ENCODE peak calls at places on chromosomes 1 and 21, in five cellular contexts. One of them, this sample, is unnamed.
A peak's percentile ranks its signal among the peaks of the same experiment; 100 is the strongest.

GRCh38 chr1:110203021-110203661 is 7.0 kb upstream of the KCNC4 start:
- DNase-seq in DND-41: peak; percentile 79
- DNase-seq in fibroblast of lung: peak; percentile 71
- DNase-seq in H1: peak; percentile 81
- DNase-seq in mesendoderm: peak; percentile 75
- DNase-seq in this sample: peak; percentile 24

GRCh38 chr1:207397525-207397926 is 56.6 kb upstream of the CR2 start:
- DNase-seq in DND-41: no peak
- DNase-seq in fibroblast of lung: no peak
- DNase-seq in H1: no peak
- DNase-seq in mesendoderm: peak; percentile 38
- DNase-seq in this sample: no peak

GRCh38 chr1:35857830-35858229 is 25.2 kb upstream of the AGO1 start:
- DNase-seq in DND-41: no peak
- DNase-seq in fibroblast of lung: peak; percentile 44
- DNase-seq in H1: no peak
- DNase-seq in mesendoderm: peak; percentile 47
- DNase-seq in this sample: peak; percentile 28

GRCh38 chr1:17549384-17549783 is 9.9 kb downstream of the ARHGEF10L start:
- DNase-seq in DND-41: no peak
- DNase-seq in fibroblast of lung: no peak
- DNase-seq in H1: no peak
- DNase-seq in mesendoderm: peak; percentile 62
- DNase-seq in this sample: no peak

GRCh38 chr21:32140212-32141008 is 138.4 kb downstream of the MIS18A start:
- DNase-seq in DND-41: no peak
- DNase-seq in fibroblast of lung: no peak
- DNase-seq in H1: peak; percentile 6
- DNase-seq in mesendoderm: no peak
- DNase-seq in this sample: no peak

GRCh38 chr1:227734546-227734857 is 600 bp downstream of the JMJD4 start:
- DNase-seq in DND-41: no peak
- DNase-seq in fibroblast of lung: no peak
- DNase-seq in H1: no peak
- DNase-seq in mesendoderm: peak; percentile 15
- DNase-seq in this sample: peak; percentile 35

GRCh38 chr1:64469977-64470669 is at the start of gene CACHD1:
- DNase-seq in DND-41: no peak
- DNase-seq in fibroblast of lung: peak; percentile 79
- DNase-seq in H1: peak; percentile 85
- DNase-seq in mesendoderm: peak; percentile 89
- DNase-seq in this sample: peak; percentile 86

GRCh38 chr1:197440730-197441129 is 172.7 kb downstream of the CRB1 start:
- DNase-seq in DND-41: no peak
- DNase-seq in fibroblast of lung: no peak
- DNase-seq in H1: no peak
- DNase-seq in mesendoderm: no peak
- DNase-seq in this sample: no peak

GRCh38 chr1:151990058-151990855 is 3.4 kb downstream of the S100A10 start:
- DNase-seq in DND-41: no peak
- DNase-seq in fibroblast of lung: no peak
- DNase-seq in H1: no peak
- DNase-seq in mesendoderm: no peak
- DNase-seq in this sample: no peak

GRCh38 chr1:227792216-227793078 is 23.0 kb upstream of the PRSS38 start:
- DNase-seq in DND-41: no peak
- DNase-seq in fibroblast of lung: no peak
- DNase-seq in H1: peak; percentile 50
- DNase-seq in mesendoderm: peak; percentile 15
- DNase-seq in this sample: no peak

GRCh38 chr1:47684964-47685762 is 247.3 kb downstream of the FOXD2 start:
- DNase-seq in DND-41: no peak
- DNase-seq in fibroblast of lung: no peak
- DNase-seq in H1: peak; percentile 33
- DNase-seq in mesendoderm: no peak
- DNase-seq in this sample: no peak

GRCh38 chr1:234936631-234937389 is 191.8 kb downstream of the TOMM20 start:
- DNase-seq in DND-41: no peak
- DNase-seq in fibroblast of lung: no peak
- DNase-seq in H1: no peak
- DNase-seq in mesendoderm: no peak
- DNase-seq in this sample: no peak

GRCh38 chr1:114274621-114275317 is 121.1 kb upstream of the SYT6 start:
- DNase-seq in DND-41: no peak
- DNase-seq in fibroblast of lung: no peak
- DNase-seq in H1: no peak
- DNase-seq in mesendoderm: no peak
- DNase-seq in this sample: no peak

GRCh38 chr1:162159515-162159914 is 90.0 kb downstream of the NOS1AP start:
- DNase-seq in DND-41: no peak
- DNase-seq in fibroblast of lung: no peak
- DNase-seq in H1: no peak
- DNase-seq in mesendoderm: no peak
- DNase-seq in this sample: no peak

GRCh38 chr1:46202975-46203737 is at the start of gene LURAP1:
- DNase-seq in DND-41: peak; percentile 58
- DNase-seq in fibroblast of lung: peak; percentile 86
- DNase-seq in H1: peak; percentile 83
- DNase-seq in mesendoderm: peak; percentile 58
- DNase-seq in this sample: no peak
- H3K9ac ChIP-seq in DND-41: peak within 1 kb of the TSS; percentile 55
- H3K9ac ChIP-seq in fibroblast of lung: peak within 1 kb of the TSS; percentile 60
- H3K9ac ChIP-seq in H1: peak within 1 kb of the TSS; percentile 60
- H3K9ac ChIP-seq in mesendoderm: peak within 1 kb of the TSS; percentile 65
- H3K9ac ChIP-seq in this sample: no peak within 1 kb of the TSS

DNA sequence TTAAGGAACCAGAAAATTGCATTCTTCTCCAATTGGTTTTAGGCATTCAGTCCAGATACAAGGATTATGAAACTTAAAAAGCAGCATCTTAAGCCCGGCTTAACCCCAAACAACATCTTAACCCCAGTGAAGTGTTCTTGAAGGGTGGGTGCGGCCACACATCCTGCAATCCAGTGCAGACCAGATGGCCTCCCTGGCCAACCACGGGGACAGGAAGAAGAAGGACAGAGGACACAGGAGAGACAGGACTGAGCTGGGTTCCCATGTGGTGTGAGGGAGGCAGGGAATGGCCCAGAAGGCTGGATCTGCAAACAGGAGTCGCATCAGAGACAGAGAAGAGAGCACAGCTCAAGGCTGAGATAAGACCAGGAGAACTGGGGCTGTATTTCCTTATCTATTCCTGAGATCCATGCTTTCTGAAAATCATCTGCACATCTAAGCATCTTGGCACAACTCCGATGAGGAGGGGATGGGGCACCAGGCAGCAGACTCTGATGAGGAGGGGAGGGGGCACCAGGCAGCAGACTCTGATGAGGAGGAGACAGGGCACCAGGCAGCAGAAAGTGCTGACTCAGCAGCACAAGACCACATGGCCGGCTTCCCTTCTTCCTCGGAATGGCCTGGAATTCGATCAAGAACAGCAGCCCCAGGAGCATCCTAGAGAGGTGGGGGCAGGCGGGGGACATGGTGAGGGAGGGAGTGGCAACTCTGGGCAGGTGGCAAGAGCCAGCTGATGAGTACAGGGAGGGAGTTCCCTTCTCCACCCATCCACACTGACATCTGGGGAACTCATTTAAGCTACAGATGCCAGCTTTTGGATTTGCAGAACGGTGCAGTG is 26.6 kb downstream of the ABCG1 start:
- DNase-seq in DND-41: no peak
- DNase-seq in fibroblast of lung: no peak
- DNase-seq in H1: no peak
- DNase-seq in mesendoderm: peak; percentile 35
- DNase-seq in this sample: no peak
- H3K4me2 ChIP-seq in DND-41: no peak overlapping the region
- H3K4me2 ChIP-seq in fibroblast of lung: no peak overlapping the region
- H3K4me2 ChIP-seq in H1: no peak overlapping the region
- H3K4me2 ChIP-seq in mesendoderm: no peak overlapping the region
- H3K4me2 ChIP-seq in this sample: no peak overlapping the region

DNA sequence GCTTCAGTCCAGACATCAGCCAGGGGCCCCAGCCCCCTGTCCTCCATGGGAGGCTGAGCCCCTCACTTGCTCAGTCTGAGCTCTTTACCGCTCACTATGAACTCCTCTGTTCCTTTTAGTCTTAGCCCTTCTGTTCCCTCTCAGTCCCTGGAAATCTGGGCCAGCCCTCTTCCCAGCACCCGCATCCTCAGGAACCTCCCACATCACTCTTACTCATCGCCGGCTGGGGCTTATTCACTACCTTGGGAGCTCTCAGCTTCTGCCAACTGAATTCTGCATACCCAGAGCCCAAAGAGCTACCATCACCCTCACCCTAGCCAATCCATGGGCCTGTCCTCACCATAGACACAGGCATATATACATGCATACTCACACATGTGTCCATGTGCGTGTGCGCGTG is 11.5 kb downstream of the KNCN start:
- DNase-seq in DND-41: no peak
- DNase-seq in fibroblast of lung: peak; percentile 52
- DNase-seq in H1: no peak
- DNase-seq in mesendoderm: no peak
- DNase-seq in this sample: no peak
- H3K27me3 ChIP-seq in DND-41: peaks cover 19% of the 10 kb centered on the region
- H3K27me3 ChIP-seq in fibroblast of lung: peaks cover 24% of the 10 kb centered on the region
- H3K27me3 ChIP-seq in H1: peaks cover 50% of the 10 kb centered on the region
- H3K27me3 ChIP-seq in mesendoderm: peaks cover 35% of the 10 kb centered on the region
- H3K27me3 ChIP-seq in this sample: peaks cover 63% of the 10 kb centered on the region

GRCh38 chr1:214857716-214858115 is 224.8 kb upstream of the KCNK2 start:
- DNase-seq in DND-41: no peak
- DNase-seq in fibroblast of lung: peak; percentile 33
- DNase-seq in H1: no peak
- DNase-seq in mesendoderm: no peak
- DNase-seq in this sample: no peak
- H3K9ac ChIP-seq in DND-41: no peak overlapping the region
- H3K9ac ChIP-seq in fibroblast of lung: no peak overlapping the region
- H3K9ac ChIP-seq in H1: no peak overlapping the region
- H3K9ac ChIP-seq in mesendoderm: no peak overlapping the region
- H3K9ac ChIP-seq in this sample: no peak overlapping the region

DNA sequence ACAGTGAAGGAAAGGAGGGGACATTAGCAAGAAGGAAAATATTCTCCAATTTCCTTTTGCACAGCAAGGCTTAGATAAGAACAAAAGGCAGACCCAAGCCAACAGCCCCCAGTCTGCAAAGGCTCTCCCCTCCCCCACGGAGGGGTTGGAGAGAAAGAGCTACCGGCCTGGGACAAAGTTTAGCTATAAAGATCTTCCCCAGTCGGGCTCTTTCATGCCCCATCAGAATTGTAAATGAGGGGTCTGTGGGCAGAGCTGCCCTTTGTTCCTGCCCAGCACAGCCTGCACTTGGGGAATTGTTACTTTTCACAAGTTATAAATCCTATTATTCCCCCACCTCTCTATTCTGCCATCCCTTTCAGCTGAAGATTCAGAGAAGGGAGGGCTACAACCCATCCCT is 3.6 kb downstream of the MYCL start:
- DNase-seq in DND-41: no peak
- DNase-seq in fibroblast of lung: no peak
- DNase-seq in H1: no peak
- DNase-seq in mesendoderm: peak; percentile 52
- DNase-seq in this sample: no peak
- H3K4me2 ChIP-seq in DND-41: no peak overlapping the region
- H3K4me2 ChIP-seq in fibroblast of lung: no peak overlapping the region
- H3K4me2 ChIP-seq in H1: peak overlapping the region; percentile 78
- H3K4me2 ChIP-seq in mesendoderm: no peak overlapping the region
- H3K4me2 ChIP-seq in this sample: no peak overlapping the region